ENCODE peak calls at places on chromosome 10, in nine cellular contexts. F is H1, T is mesendoderm, W is IMR-90, U is mammary epithelial cell, R is adipocyte, P is endodermal cell, L is HCT116, Q is H9. Y is an unnamed sample.
A peak's percentile ranks its signal among the peaks of the same experiment; 100 is the strongest.

GRCh38 chr10:70595566-70596016 is 7.0 kb downstream of the PRF1 start:
- DNase-seq in F (no peak), R (no peak), U (no peak), W (no peak), T (no peak), L (no peak), Q (no peak), P (peak; percentile 39), Y (no peak)

GRCh38 chr10:111756541-111757061 is 427.0 kb downstream of the GPAM start:
- DNase-seq in P (peak; percentile 89), L (peak; percentile 79), W (no peak), R (no peak), F (peak; percentile 44), T (peak; percentile 91), Q (peak; percentile 84), U (peak; percentile 0), Y (peak; percentile 18)

GRCh38 chr10:84397735-84398144 is 69.4 kb downstream of the CCSER2 start:
- DNase-seq in R (no peak), L (no peak), T (no peak), U (peak; percentile 39), Q (no peak), W (no peak), P (no peak), F (no peak), Y (no peak)

GRCh38 chr10:77698267-77698932 is 60.8 kb upstream of the KCNMA1 start:
- DNase-seq in P (no peak), R (no peak), U (no peak), W (no peak), F (no peak), Q (no peak), L (no peak), T (no peak), Y (no peak)

GRCh38 chr10:11181996-11182395 is 164.3 kb downstream of the CELF2 start:
- DNase-seq in T (no peak), P (no peak), F (no peak), L (no peak), U (no peak), W (no peak), R (no peak), Q (no peak), Y (no peak)

GRCh38 chr10:89301721-89302445 is at the start of gene IFIT2:
- DNase-seq in F (no peak), P (no peak), R (peak; percentile 81), W (peak; percentile 80), Q (no peak), U (peak; percentile 66), T (no peak), L (no peak), Y (no peak)

GRCh38 chr10:77582710-77583115 is 54.9 kb downstream of the KCNMA1 start:
- DNase-seq in W (peak; percentile 79), U (peak; percentile 88), L (no peak), R (peak; percentile 46), P (no peak), F (no peak), Q (no peak), T (peak; percentile 27), Y (no peak)

GRCh38 chr10:129715805-129716785 is 248.0 kb downstream of the EBF3 start:
- DNase-seq in Q (no peak), R (no peak), U (no peak), W (no peak), L (no peak), T (no peak), F (no peak), P (peak; percentile 35), Y (no peak)

GRCh38 chr10:42488416-42488815 is 150.0 kb downstream of the ZNF33B start:
- DNase-seq in L (no peak), F (no peak), R (peak; percentile 73), U (peak; percentile 2), P (no peak), W (peak; percentile 31), Q (no peak), T (no peak), Y (no peak)

GRCh38 chr10:62083868-62084267 is 182.4 kb downstream of the ARID5B start:
- DNase-seq in L (no peak), W (peak; percentile 84), F (no peak), T (no peak), P (no peak), U (peak; percentile 89), R (peak; percentile 68), Q (no peak), Y (peak; percentile 49)

GRCh38 chr10:452512-453504 is 236.7 kb downstream of the DIP2C start:
- DNase-seq in F (no peak), R (peak; percentile 37), U (no peak), T (no peak), L (no peak), Q (no peak), W (no peak), P (no peak), Y (peak; percentile 69)

GRCh38 chr10:129709627-129710509 is 242.8 kb downstream of the MGMT start:
- DNase-seq in P (peak; percentile 50), W (no peak), L (no peak), Q (no peak), R (no peak), U (no peak), T (no peak), F (no peak), Y (no peak)

GRCh38 chr10:14750900-14751575 is 23.7 kb downstream of the FAM107B start:
- DNase-seq in T (no peak), P (no peak), U (no peak), R (no peak), F (no peak), W (no peak), Q (no peak), L (no peak), Y (peak; percentile 52)

DNA sequence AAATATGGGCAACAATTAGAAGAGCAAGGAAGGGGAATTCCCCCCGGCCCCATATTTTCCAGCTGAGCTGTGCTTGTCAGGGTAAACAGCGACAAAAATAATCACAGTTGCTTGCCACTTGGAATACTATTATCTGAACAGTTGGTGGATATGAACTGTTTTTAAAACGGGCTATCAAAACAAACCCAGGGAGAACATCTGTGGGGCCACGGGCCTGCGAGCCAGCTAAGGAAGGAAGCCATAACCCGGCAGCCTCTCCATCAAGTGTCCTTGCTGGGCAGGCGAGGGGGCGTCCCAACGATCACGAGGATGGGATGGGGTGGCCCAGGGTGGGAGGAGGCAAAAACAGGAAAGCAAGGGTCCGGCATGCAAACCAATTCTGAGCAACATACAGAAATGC is 228.4 kb downstream of the ARHGAP12 start:
- DNase-seq in F (no peak), Q (no peak), U (no peak), R (peak; percentile 22), W (peak; percentile 82), T (no peak), L (no peak), P (no peak), Y (no peak)
- H3K9ac ChIP-seq in F (no peak overlapping the region), Q (no peak overlapping the region), U (no peak overlapping the region), R (no peak overlapping the region), W (no peak overlapping the region), T (no peak overlapping the region), L (no peak overlapping the region), P (no peak overlapping the region), Y (no peak overlapping the region)

GRCh38 chr10:45001382-45002148 is 842 bp downstream of the ZNF22 start:
- DNase-seq in U (peak; percentile 78), L (no peak), F (no peak), P (peak; percentile 74), R (peak; percentile 84), W (peak; percentile 69), Q (peak; percentile 42), T (peak; percentile 69), Y (peak; percentile 79)

GRCh38 chr10:44998146-44998631 is 2.5 kb upstream of the ZNF22 start:
- DNase-seq in P (no peak), T (no peak), W (peak; percentile 70), Q (no peak), R (no peak), F (no peak), U (no peak), L (no peak), Y (no peak)

GRCh38 chr10:45000764-45001381 is at the start of gene ZNF22:
- DNase-seq in R (peak; percentile 79), U (peak; percentile 44), P (peak; percentile 86), L (no peak), W (peak; percentile 56), Q (peak; percentile 69), F (no peak), T (peak; percentile 80), Y (peak; percentile 91)

GRCh38 chr10:44997105-44997748 is 3.5 kb upstream of the ZNF22 start:
- DNase-seq in F (no peak), P (no peak), U (no peak), L (no peak), R (no peak), T (no peak), Q (no peak), W (no peak), Y (no peak)

DNA sequence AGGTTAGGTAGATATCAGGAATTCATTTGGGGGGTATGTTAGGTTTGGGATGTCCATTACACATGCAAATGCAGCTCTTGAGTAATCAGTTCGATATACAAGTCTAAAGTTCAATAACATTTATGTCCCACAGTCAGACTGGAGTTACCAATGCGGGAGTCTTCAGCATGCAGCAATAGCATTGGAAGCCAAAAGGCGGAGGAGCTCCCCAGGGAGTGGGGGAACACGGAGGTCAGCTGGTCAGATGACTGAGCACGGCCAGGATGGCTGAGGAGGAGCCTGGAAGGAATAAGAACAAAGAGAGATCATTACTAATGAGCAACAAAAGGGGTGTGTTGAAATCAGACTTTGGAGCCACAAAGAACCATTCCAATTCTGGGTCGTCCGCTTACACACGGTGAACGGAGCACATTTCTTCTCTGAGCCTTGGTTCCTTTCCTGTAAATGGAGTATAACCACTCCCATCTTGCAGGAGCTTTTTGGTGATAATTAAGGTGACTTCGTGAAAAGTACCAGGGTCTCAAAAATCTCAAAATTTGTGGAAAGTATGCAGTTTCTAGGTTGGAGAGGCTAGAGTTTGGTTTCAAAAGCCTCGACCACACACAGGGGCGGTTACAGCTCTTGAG is 472 bp upstream of the ZNF22 start:
- DNase-seq in L (no peak), T (peak; percentile 54), R (peak; percentile 46), U (no peak), W (peak; percentile 9), F (no peak), Q (no peak), P (peak; percentile 53), Y (no peak)
- H3K9ac ChIP-seq in L (peak overlapping the region; percentile 62), T (peak overlapping the region; percentile 23), R (peak overlapping the region; percentile 95), U (no peak overlapping the region), W (peak overlapping the region; percentile 80), F (peak overlapping the region; percentile 80), Q (peak overlapping the region; percentile 2), P (peak overlapping the region; percentile 56), Y (peak overlapping the region; percentile 84)

GRCh38 chr10:103834436-103835095 is 20.8 kb downstream of the SH3PXD2A start:
- DNase-seq in Q (no peak), U (no peak), R (no peak), F (no peak), W (no peak), T (no peak), L (no peak), P (peak; percentile 49), Y (no peak)
- H3K9ac ChIP-seq in Q (no peak overlapping the region), U (no peak overlapping the region), R (no peak overlapping the region), F (no peak overlapping the region), W (no peak overlapping the region), T (peak overlapping the region; percentile 19), L (no peak overlapping the region), P (no peak overlapping the region), Y (no peak overlapping the region)

DNA sequence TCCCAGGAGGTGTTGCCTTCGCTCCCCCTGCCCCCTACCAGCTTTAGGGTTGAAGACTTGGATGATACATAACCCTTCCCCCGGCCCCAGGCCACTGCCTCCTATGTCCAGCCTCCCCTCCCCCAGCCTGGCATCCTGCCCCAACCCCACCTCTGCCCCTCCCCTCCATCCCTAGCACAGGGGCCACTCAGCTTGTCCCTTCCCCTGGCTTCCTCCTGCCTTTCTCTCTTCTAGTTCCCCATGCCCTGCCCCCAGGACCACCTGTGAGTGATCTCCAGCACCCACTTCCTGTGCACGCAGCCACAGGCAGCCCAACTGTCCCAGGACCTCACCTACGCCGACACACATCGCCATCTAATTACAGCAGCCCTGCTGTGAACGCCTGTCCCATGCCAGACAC is 82.3 kb upstream of the CHST15 start:
- DNase-seq in W (no peak), T (no peak), U (no peak), L (no peak), F (no peak), P (peak; percentile 33), Q (no peak), R (no peak), Y (no peak)
- H3K9ac ChIP-seq in W (no peak overlapping the region), T (no peak overlapping the region), U (no peak overlapping the region), L (no peak overlapping the region), F (no peak overlapping the region), P (no peak overlapping the region), Q (no peak overlapping the region), R (no peak overlapping the region), Y (no peak overlapping the region)

Y was measured in SK-N-SH.